ENCODE peak calls at places on chromosomes 4 and X, in six cellular contexts. One of them, this sample, is unnamed.

GRCh38 chr4:1328267-1329155 is 18.5 kb upstream of the UVSSA start:
- DNase-seq in GM12878: no peak
- DNase-seq in transverse colon: no peak
- DNase-seq in HCT116: no peak
- DNase-seq in tibial nerve: no peak
- DNase-seq in H54: no peak
- DNase-seq in this sample: no peak

GRCh38 chr4:24765331-24765990 is 29.9 kb upstream of the SOD3 start:
- DNase-seq in GM12878: no peak
- DNase-seq in transverse colon: no peak
- DNase-seq in HCT116: no peak
- DNase-seq in tibial nerve: no peak
- DNase-seq in H54: no peak
- DNase-seq in this sample: no peak

GRCh38 chr4:166153539-166153938 is 280.5 kb downstream of the TLL1 start:
- DNase-seq in GM12878: no peak
- DNase-seq in transverse colon: no peak
- DNase-seq in HCT116: no peak
- DNase-seq in tibial nerve: no peak
- DNase-seq in H54: no peak
- DNase-seq in this sample: no peak

GRCh38 chr4:47451657-47452056 is 11.8 kb downstream of the COMMD8 start:
- DNase-seq in GM12878: no peak
- DNase-seq in transverse colon: no peak
- DNase-seq in HCT116: no peak
- DNase-seq in tibial nerve: no peak
- DNase-seq in H54: no peak
- DNase-seq in this sample: no peak

GRCh38 chrX:102154218-102154860 is 1.4 kb downstream of the BEX5 start:
- DNase-seq in GM12878: no peak
- DNase-seq in transverse colon: peak
- DNase-seq in HCT116: no peak
- DNase-seq in tibial nerve: no peak
- DNase-seq in H54: no peak
- DNase-seq in this sample: no peak

GRCh38 chrX:101658661-101659477 is 781 bp downstream of the ARMCX2 start:
- DNase-seq in GM12878: no peak
- DNase-seq in transverse colon: peak
- DNase-seq in HCT116: no peak
- DNase-seq in tibial nerve: peak
- DNase-seq in H54: peak
- DNase-seq in this sample: peak

GRCh38 chrX:136202889-136203288 is 48.3 kb downstream of the MAP7D3 start:
- DNase-seq in GM12878: no peak
- DNase-seq in transverse colon: no peak
- DNase-seq in HCT116: no peak
- DNase-seq in tibial nerve: no peak
- DNase-seq in H54: no peak
- DNase-seq in this sample: no peak

GRCh38 chr4:159495515-159496236 is 392.8 kb downstream of the RAPGEF2 start:
- DNase-seq in GM12878: no peak
- DNase-seq in transverse colon: no peak
- DNase-seq in HCT116: no peak
- DNase-seq in tibial nerve: no peak
- DNase-seq in H54: no peak
- DNase-seq in this sample: no peak

GRCh38 chrX:19886888-19887531 is 390 bp downstream of the SH3KBP1 start:
- DNase-seq in GM12878: no peak
- DNase-seq in transverse colon: peak
- DNase-seq in HCT116: no peak
- DNase-seq in tibial nerve: no peak
- DNase-seq in H54: peak
- DNase-seq in this sample: peak

GRCh38 chrX:10615931-10616780 is 4.2 kb downstream of the MID1 start:
- DNase-seq in GM12878: no peak
- DNase-seq in transverse colon: peak
- DNase-seq in HCT116: no peak
- DNase-seq in tibial nerve: peak
- DNase-seq in H54: no peak
- DNase-seq in this sample: peak

GRCh38 chrX:53237056-53237455 is 12.0 kb upstream of the KDM5C start:
- DNase-seq in GM12878: no peak
- DNase-seq in transverse colon: no peak
- DNase-seq in HCT116: no peak
- DNase-seq in tibial nerve: no peak
- DNase-seq in H54: no peak
- DNase-seq in this sample: no peak

GRCh38 chrX:150465326-150465725 is 102.2 kb downstream of the MAMLD1 start:
- DNase-seq in GM12878: no peak
- DNase-seq in transverse colon: no peak
- DNase-seq in HCT116: no peak
- DNase-seq in tibial nerve: no peak
- DNase-seq in H54: no peak
- DNase-seq in this sample: no peak

GRCh38 chr4:69828828-69829227 is 31.1 kb downstream of the SULT1E1 start:
- DNase-seq in GM12878: no peak
- DNase-seq in transverse colon: no peak
- DNase-seq in HCT116: no peak
- DNase-seq in tibial nerve: no peak
- DNase-seq in H54: no peak
- DNase-seq in this sample: no peak

GRCh38 chrX:68894513-68895338 is 65.9 kb downstream of the EFNB1 start:
- DNase-seq in GM12878: no peak
- DNase-seq in transverse colon: peak
- DNase-seq in HCT116: no peak
- DNase-seq in tibial nerve: peak
- DNase-seq in H54: no peak
- DNase-seq in this sample: peak

GRCh38 chrX:25300994-25301393 is 285.2 kb upstream of the ARX start:
- DNase-seq in GM12878: no peak
- DNase-seq in transverse colon: no peak
- DNase-seq in HCT116: no peak
- DNase-seq in tibial nerve: no peak
- DNase-seq in H54: no peak
- DNase-seq in this sample: no peak

GRCh38 chrX:340641-341423 is 22.2 kb upstream of the GTPBP6 start:
- DNase-seq in GM12878: no peak
- DNase-seq in transverse colon: no peak
- DNase-seq in HCT116: no peak
- DNase-seq in tibial nerve: no peak
- DNase-seq in H54: no peak
- DNase-seq in this sample: no peak

GRCh38 chrX:40010550-40011364 is 87.0 kb downstream of the BCOR start:
- DNase-seq in GM12878: no peak
- DNase-seq in transverse colon: no peak
- DNase-seq in HCT116: no peak
- DNase-seq in tibial nerve: no peak
- DNase-seq in H54: no peak
- DNase-seq in this sample: no peak

GRCh38 chrX:80705379-80705778 is 104.3 kb downstream of the BRWD3 start:
- DNase-seq in GM12878: no peak
- DNase-seq in transverse colon: no peak
- DNase-seq in HCT116: no peak
- DNase-seq in tibial nerve: no peak
- DNase-seq in H54: no peak
- DNase-seq in this sample: no peak

GRCh38 chrX:80708781-80709180 is 100.9 kb downstream of the BRWD3 start:
- DNase-seq in GM12878: no peak
- DNase-seq in transverse colon: no peak
- DNase-seq in HCT116: no peak
- DNase-seq in tibial nerve: no peak
- DNase-seq in H54: no peak
- DNase-seq in this sample: no peak
- TF ChIP-seq POLR2A in GM12878: no peak
- TF ChIP-seq POLR2A in transverse colon: no peak
- TF ChIP-seq POLR2A in HCT116: no peak
- TF ChIP-seq POLR2A in tibial nerve: no peak
- TF ChIP-seq POLR2A in H54: no peak
- TF ChIP-seq POLR2A in this sample: no peak

GRCh38 chr4:52659016-52659721 is at the start of gene USP46:
- DNase-seq in GM12878: no peak
- DNase-seq in transverse colon: peak
- DNase-seq in HCT116: peak
- DNase-seq in tibial nerve: peak
- DNase-seq in H54: peak
- DNase-seq in this sample: peak
- TF ChIP-seq POLR2A in GM12878: peak
- TF ChIP-seq POLR2A in transverse colon: no peak
- TF ChIP-seq POLR2A in HCT116: peak
- TF ChIP-seq POLR2A in tibial nerve: no peak
- TF ChIP-seq POLR2A in H54: peak
- TF ChIP-seq POLR2A in this sample: peak

GRCh38 chr4:75710246-75710645 is 14.1 kb upstream of the USO1 start:
- DNase-seq in GM12878: no peak
- DNase-seq in transverse colon: no peak
- DNase-seq in HCT116: no peak
- DNase-seq in tibial nerve: no peak
- DNase-seq in H54: no peak
- DNase-seq in this sample: no peak
- TF ChIP-seq POLR2A in GM12878: no peak
- TF ChIP-seq POLR2A in transverse colon: no peak
- TF ChIP-seq POLR2A in HCT116: no peak
- TF ChIP-seq POLR2A in tibial nerve: no peak
- TF ChIP-seq POLR2A in H54: no peak
- TF ChIP-seq POLR2A in this sample: no peak

DNA sequence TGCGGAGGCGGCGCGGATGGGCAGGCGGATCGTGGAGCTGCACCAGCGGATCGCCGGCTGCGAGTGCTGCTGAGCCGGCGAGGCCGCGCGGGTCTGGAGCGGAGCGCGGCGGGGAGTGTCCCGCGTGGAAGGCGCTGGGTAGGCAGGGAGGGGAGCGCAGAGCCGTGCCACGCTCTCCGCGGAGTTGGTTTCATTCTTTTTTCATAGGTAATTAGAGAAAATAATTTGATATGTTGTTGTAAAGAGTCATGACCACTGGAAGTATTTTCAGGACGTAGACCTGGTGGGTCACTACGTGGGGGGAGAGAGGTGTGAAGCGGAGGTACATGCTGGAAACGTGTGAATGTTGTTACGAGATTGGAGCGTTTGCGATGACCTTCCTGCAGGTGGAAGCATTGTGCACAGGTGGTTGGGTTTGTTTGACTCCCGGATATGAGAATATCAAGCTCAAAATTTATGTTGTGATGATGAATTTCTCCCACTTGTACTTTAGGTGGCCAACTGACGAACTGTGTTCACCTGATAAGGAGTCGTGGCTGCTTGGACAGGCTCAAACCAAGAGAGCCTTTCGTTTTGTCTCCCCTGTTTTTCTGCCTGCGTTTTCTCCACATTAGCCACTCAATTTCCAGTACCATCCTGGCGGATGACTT is 19.1 kb upstream of the S100P start:
- DNase-seq in GM12878: peak
- DNase-seq in transverse colon: peak
- DNase-seq in HCT116: peak
- DNase-seq in tibial nerve: no peak
- DNase-seq in H54: no peak
- DNase-seq in this sample: peak
- TF ChIP-seq POLR2A in GM12878: no peak
- TF ChIP-seq POLR2A in transverse colon: no peak
- TF ChIP-seq POLR2A in HCT116: peak
- TF ChIP-seq POLR2A in tibial nerve: no peak
- TF ChIP-seq POLR2A in H54: no peak
- TF ChIP-seq POLR2A in this sample: no peak

GRCh38 chr4:144634978-144635747 is 10.8 kb upstream of the HHIP start:
- DNase-seq in GM12878: peak
- DNase-seq in transverse colon: no peak
- DNase-seq in HCT116: no peak
- DNase-seq in tibial nerve: no peak
- DNase-seq in H54: no peak
- DNase-seq in this sample: no peak
- TF ChIP-seq POLR2A in GM12878: no peak
- TF ChIP-seq POLR2A in transverse colon: no peak
- TF ChIP-seq POLR2A in HCT116: no peak
- TF ChIP-seq POLR2A in tibial nerve: no peak
- TF ChIP-seq POLR2A in H54: no peak
- TF ChIP-seq POLR2A in this sample: no peak

DNA sequence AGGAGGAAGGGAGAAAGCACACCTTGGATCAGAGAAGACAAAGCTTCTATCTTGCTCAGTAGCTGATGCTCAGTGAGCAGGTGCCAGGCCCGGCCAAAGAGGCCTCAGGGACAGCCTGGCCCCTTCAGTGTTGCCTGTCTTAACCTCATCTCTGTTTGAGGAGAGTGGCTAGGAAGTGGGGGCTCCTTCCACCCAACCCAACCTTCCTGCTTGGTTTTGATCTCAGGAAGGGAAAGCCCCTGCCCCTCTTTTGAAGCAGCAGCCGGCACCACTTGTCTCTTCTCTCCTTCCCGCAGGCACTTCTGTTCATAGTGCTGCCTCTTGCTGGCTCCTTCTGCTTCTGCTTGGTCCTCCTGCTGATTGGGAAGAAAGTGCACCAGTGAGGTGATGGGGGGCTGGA is 2.4 kb upstream of the AFF2 start:
- DNase-seq in GM12878: no peak
- DNase-seq in transverse colon: no peak
- DNase-seq in HCT116: no peak
- DNase-seq in tibial nerve: no peak
- DNase-seq in H54: no peak
- DNase-seq in this sample: no peak
- TF ChIP-seq POLR2A in GM12878: no peak
- TF ChIP-seq POLR2A in transverse colon: no peak
- TF ChIP-seq POLR2A in HCT116: no peak
- TF ChIP-seq POLR2A in tibial nerve: no peak
- TF ChIP-seq POLR2A in H54: no peak
- TF ChIP-seq POLR2A in this sample: no peak

DNA sequence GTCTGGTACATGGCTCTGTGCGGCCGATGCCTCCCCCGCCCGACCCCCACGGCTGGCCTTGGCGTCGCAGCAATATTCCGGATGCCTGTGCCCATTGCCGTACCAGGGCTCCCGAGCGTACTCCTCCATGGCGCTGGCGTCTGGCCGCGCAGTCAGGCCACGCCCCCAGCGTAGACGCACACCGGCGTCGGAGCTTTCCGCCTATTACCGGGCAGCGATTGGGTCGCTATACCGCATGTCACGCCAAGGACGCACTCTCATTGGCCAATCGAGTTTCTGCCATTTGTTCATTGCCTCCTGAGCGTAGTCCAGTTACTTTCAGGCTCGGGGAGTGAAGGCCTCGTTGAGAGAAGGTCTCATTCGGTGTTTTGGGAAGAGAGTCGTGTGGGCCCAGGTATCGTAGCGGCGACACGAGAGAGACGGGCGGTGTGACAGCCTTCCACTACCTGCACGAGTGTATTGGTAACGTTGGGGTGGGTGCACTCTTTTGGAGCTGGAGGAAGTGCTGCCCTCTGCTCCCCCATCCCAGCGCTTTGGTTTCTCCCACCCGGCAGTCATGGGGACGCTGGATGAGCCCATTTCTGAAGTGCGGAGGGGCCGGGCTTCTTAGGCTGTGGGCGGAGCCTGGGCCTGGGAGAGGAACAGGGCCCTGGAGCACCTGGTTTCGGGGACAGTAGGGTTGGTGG is at the start of the genes PQBP1 and TIMM17B:
- DNase-seq in GM12878: peak
- DNase-seq in transverse colon: peak
- DNase-seq in HCT116: peak
- DNase-seq in tibial nerve: peak
- DNase-seq in H54: peak
- DNase-seq in this sample: peak
- TF ChIP-seq POLR2A in GM12878: peak
- TF ChIP-seq POLR2A in transverse colon: peak
- TF ChIP-seq POLR2A in HCT116: peak
- TF ChIP-seq POLR2A in tibial nerve: peak
- TF ChIP-seq POLR2A in H54: peak
- TF ChIP-seq POLR2A in this sample: peak

GRCh38 chr4:15717647-15718416 is 15.0 kb downstream of the BST1 start:
- DNase-seq in GM12878: no peak
- DNase-seq in transverse colon: no peak
- DNase-seq in HCT116: no peak
- DNase-seq in tibial nerve: no peak
- DNase-seq in H54: no peak
- DNase-seq in this sample: no peak
- TF ChIP-seq POLR2A in GM12878: no peak
- TF ChIP-seq POLR2A in transverse colon: no peak
- TF ChIP-seq POLR2A in HCT116: no peak
- TF ChIP-seq POLR2A in tibial nerve: no peak
- TF ChIP-seq POLR2A in H54: no peak
- TF ChIP-seq POLR2A in this sample: no peak

This sample was measured in erythroblast.